ENCODE peak calls at places on chromosomes 5 and 9, in ten cellular contexts. J, Z, T, E, L, C, D, X, N and P are unnamed samples.

GRCh38 chr9:105656131-105656921 is 5.9 kb upstream of the TAL2 start:
- DNase-seq in J (peak; percentile 79), Z (peak; percentile 51), T (no peak), E (no peak), L (peak; percentile 79), C (peak; percentile 48), D (no peak), X (peak; percentile 11), N (no peak), P (peak; percentile 71)

GRCh38 chr9:122051401-122052346 is 41.4 kb downstream of the TTLL11 start:
- DNase-seq in J (no peak), Z (no peak), T (peak; percentile 68), E (no peak), L (peak; percentile 77), C (no peak), D (no peak), X (peak; percentile 75), N (no peak), P (no peak)

GRCh38 chr9:9753266-9753665 is 859.5 kb downstream of the PTPRD start:
- DNase-seq in J (no peak), Z (no peak), T (no peak), E (no peak), L (no peak), C (no peak), D (no peak), X (no peak), N (no peak), P (no peak)

GRCh38 chr9:37220971-37221370 is 100.6 kb downstream of the ZCCHC7 start:
- DNase-seq in J (no peak), Z (no peak), T (peak; percentile 46), E (no peak), L (peak; percentile 89), C (no peak), D (no peak), X (peak; percentile 75), N (no peak), P (no peak)

GRCh38 chr5:78547731-78548189 is 100.8 kb downstream of the LHFPL2 start:
- DNase-seq in J (peak; percentile 94), Z (peak; percentile 57), T (peak; percentile 84), E (peak; percentile 95), L (peak; percentile 88), C (peak; percentile 84), D (peak; percentile 97), X (peak; percentile 77), N (peak; percentile 94), P (peak; percentile 93)

GRCh38 chr9:81902601-81903000 is 25.6 kb upstream of the SPATA31D4 start:
- DNase-seq in J (no peak), Z (no peak), T (peak; percentile 46), E (no peak), L (peak; percentile 25), C (no peak), D (no peak), X (peak; percentile 60), N (no peak), P (no peak)

GRCh38 chr5:73118331-73119011 is 1.9 kb upstream of the TMEM171 start:
- DNase-seq in J (no peak), Z (peak; percentile 80), T (no peak), E (no peak), L (peak; percentile 80), C (no peak), D (no peak), X (no peak), N (no peak), P (no peak)

GRCh38 chr5:395156-395920 is 47.6 kb upstream of the EXOC3 start:
- DNase-seq in J (peak; percentile 43), Z (no peak), T (peak; percentile 94), E (no peak), L (peak; percentile 99), C (no peak), D (peak; percentile 87), X (peak; percentile 68), N (peak; percentile 51), P (no peak)

DNA sequence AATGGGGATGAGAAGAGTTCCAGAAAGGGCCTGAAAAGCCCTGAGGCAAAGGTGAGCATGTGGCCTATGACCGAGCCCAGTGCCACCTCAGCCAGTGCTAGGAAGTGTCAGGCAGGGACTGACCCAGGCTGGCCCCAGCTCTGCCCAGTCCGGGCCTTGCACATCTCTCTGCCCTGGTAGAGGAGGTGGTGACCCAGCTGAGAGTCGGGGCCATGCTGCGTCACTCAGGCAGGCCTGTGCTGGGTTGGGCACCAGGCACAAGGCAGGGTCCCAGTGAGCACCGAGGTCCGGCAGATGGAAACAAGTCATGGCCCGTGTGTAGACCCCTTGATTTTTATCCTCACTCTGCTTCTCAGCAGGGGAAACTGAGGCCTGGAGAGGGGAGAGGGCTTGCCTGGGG is 729 bp downstream of the CDHR2 start:
- DNase-seq in J (no peak), Z (no peak), T (no peak), E (no peak), L (peak; percentile 36), C (no peak), D (no peak), X (no peak), N (no peak), P (no peak)
- H3K4me3 ChIP-seq in J (no peak overlapping the region), Z (no peak overlapping the region), T (no peak overlapping the region), E (no peak overlapping the region), L (no peak overlapping the region), C (no peak overlapping the region), D (no peak overlapping the region), X (no peak overlapping the region), N (no peak overlapping the region), P (no peak overlapping the region)

GRCh38 chr9:125406812-125407087 is 145.1 kb downstream of the GAPVD1 start:
- DNase-seq in J (no peak), Z (no peak), T (no peak), E (no peak), L (no peak), C (no peak), D (no peak), X (no peak), N (no peak), P (no peak)

GRCh38 chr9:125401317-125401716 is 139.7 kb downstream of the GAPVD1 start:
- DNase-seq in J (no peak), Z (no peak), T (peak; percentile 21), E (no peak), L (peak; percentile 79), C (no peak), D (no peak), X (no peak), N (no peak), P (no peak)

GRCh38 chr9:125405938-125406811 is 144.5 kb downstream of the GAPVD1 start:
- DNase-seq in J (no peak), Z (no peak), T (peak; percentile 25), E (no peak), L (peak; percentile 94), C (no peak), D (no peak), X (peak; percentile 48), N (no peak), P (no peak)

GRCh38 chr9:125407432-125407973 is 145.9 kb downstream of the GAPVD1 start:
- DNase-seq in J (no peak), Z (no peak), T (no peak), E (no peak), L (no peak), C (no peak), D (no peak), X (no peak), N (no peak), P (no peak)

DNA sequence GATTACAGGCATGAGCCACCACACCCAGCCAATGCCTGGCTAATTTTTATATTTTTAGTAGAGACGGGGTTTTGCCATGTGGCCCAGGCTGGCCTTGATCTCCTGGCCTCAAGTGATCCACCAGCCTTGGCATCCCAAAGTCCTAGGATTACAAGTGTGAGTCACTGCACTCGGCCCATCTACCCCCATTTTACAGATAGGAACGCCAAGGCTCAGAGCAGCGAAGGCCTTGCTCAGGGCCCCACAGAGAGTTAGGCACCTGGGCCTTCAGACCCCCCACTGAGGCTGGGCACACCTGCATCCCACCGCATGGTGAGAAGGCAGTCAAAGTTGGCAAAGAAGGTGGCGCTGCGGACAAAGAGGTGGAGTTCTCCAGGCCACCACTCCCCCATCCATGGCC is 143.1 kb downstream of the GAPVD1 start:
- DNase-seq in J (no peak), Z (no peak), T (no peak), E (no peak), L (peak; percentile 54), C (no peak), D (no peak), X (no peak), N (no peak), P (no peak)
- H3K9me3 ChIP-seq in J (no peaks in the 10 kb centered on the region), Z (no peaks in the 10 kb centered on the region), T (no peaks in the 10 kb centered on the region), E (no peaks in the 10 kb centered on the region), L (no peaks in the 10 kb centered on the region), C (no peaks in the 10 kb centered on the region), D (peaks cover 3% of the 10 kb centered on the region), X (no peaks in the 10 kb centered on the region), N (no peaks in the 10 kb centered on the region), P (no peaks in the 10 kb centered on the region)

GRCh38 chr9:5441043-5441442 is 3.3 kb upstream of the PLGRKT start:
- DNase-seq in J (no peak), Z (no peak), T (peak; percentile 79), E (no peak), L (no peak), C (no peak), D (no peak), X (peak; percentile 68), N (no peak), P (no peak)

GRCh38 chr9:5436441-5436840 is 1.3 kb downstream of the PLGRKT start:
- DNase-seq in J (no peak), Z (peak; percentile 54), T (no peak), E (no peak), L (no peak), C (no peak), D (no peak), X (no peak), N (no peak), P (no peak)

GRCh38 chr9:5440426-5440825 is 2.7 kb upstream of the PLGRKT start:
- DNase-seq in J (no peak), Z (no peak), T (no peak), E (no peak), L (no peak), C (no peak), D (no peak), X (no peak), N (no peak), P (no peak)

GRCh38 chr9:5437254-5438216 is at the start of gene PLGRKT:
- DNase-seq in J (peak; percentile 98), Z (peak; percentile 97), T (peak; percentile 87), E (peak; percentile 93), L (peak; percentile 97), C (peak; percentile 95), D (peak; percentile 87), X (peak; percentile 93), N (peak; percentile 97), P (peak; percentile 98)

DNA sequence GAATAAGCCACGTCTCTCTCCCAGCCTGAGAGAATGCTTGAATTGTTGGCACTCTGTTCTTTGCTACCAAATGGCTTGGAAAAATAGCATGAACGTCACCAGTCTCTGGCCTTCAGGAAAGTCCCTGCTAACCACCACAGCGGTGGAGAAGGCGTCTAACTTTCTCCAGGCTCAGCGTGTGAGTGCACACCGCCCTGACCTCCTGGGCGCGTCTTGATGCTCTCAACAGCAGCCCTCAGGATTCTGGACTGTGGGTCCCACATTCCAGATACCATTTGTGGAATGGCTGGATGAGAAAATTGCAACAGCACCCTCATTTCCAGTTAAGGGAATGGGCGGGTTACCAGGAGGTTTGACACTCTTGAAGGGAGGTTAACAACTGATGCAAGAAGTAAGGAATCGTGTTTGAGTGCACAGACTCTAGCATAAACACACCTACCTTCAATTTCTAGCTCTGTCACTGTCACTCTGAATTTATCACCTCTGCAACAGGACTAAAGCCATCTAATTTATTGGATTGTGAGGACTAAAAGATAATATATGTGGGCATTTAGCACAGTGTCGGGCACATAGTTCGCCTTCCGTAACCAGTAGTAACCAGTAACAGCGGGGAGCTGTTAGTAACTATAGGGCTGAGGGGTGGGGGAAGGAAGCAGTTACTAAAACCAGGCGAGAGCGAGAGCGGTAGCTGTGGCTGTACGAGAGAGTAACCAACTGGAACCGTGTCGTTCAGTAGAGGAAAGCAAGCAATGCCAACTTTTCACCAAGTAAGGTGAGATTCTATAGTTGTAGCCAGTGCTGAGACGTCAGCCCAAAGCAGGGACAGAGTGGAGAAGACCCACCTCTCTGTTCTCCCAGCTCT is 807 bp upstream of the PLGRKT start:
- DNase-seq in J (no peak), Z (peak; percentile 39), T (peak; percentile 56), E (no peak), L (no peak), C (no peak), D (peak; percentile 49), X (peak; percentile 72), N (no peak), P (no peak)
- H3K4me3 ChIP-seq in J (no peak overlapping the region), Z (peak overlapping the region; percentile 33), T (peak overlapping the region; percentile 75), E (peak overlapping the region; percentile 55), L (peak overlapping the region; percentile 77), C (no peak overlapping the region), D (peak overlapping the region; percentile 65), X (peak overlapping the region; percentile 83), N (peak overlapping the region; percentile 62), P (peak overlapping the region; percentile 61)

GRCh38 chr5:141338538-141339306 is at the start of gene PCDHGA2:
- DNase-seq in J (no peak), Z (no peak), T (peak; percentile 66), E (no peak), L (peak; percentile 82), C (no peak), D (no peak), X (peak; percentile 48), N (no peak), P (no peak)
- H3K9me3 ChIP-seq in J (peaks cover 26% of the 10 kb centered on the region), Z (peaks cover 58% of the 10 kb centered on the region), T (peaks cover 32% of the 10 kb centered on the region), E (peaks cover 56% of the 10 kb centered on the region), L (peaks cover 2% of the 10 kb centered on the region), C (peaks cover 15% of the 10 kb centered on the region), D (peaks cover 15% of the 10 kb centered on the region), X (peaks cover 2% of the 10 kb centered on the region), N (peaks cover 86% of the 10 kb centered on the region), P (peaks cover 7% of the 10 kb centered on the region)